ENCODE peak calls at places on chromosome X, in five cellular contexts. One of them, this sample, is unnamed.

GRCh38 chrX:130094712-130095111 is 15.6 kb downstream of the ELF4 start:
- DNase-seq in AG10803: no peak
- DNase-seq in nephron progenitor cell: no peak
- DNase-seq in OCI-LY7: no peak
- DNase-seq in progenitor cell of endocrine pancreas: no peak
- DNase-seq in this sample: no peak

GRCh38 chrX:43552166-43552565 is 103.9 kb upstream of the MAOA start:
- DNase-seq in progenitor cell of endocrine pancreas: no peak
- DNase-seq in nephron progenitor cell: no peak
- DNase-seq in OCI-LY7: no peak
- DNase-seq in AG10803: no peak
- DNase-seq in this sample: no peak

GRCh38 chrX:13418126-13419091 is 98.6 kb upstream of the ATXN3L start:
- DNase-seq in AG10803: peak; percentile 57
- DNase-seq in OCI-LY7: no peak
- DNase-seq in nephron progenitor cell: no peak
- DNase-seq in progenitor cell of endocrine pancreas: no peak
- DNase-seq in this sample: no peak

GRCh38 chrX:41335590-41336331 is 1.8 kb downstream of the DDX3X start:
- DNase-seq in OCI-LY7: no peak
- DNase-seq in progenitor cell of endocrine pancreas: no peak
- DNase-seq in AG10803: peak; percentile 80
- DNase-seq in nephron progenitor cell: no peak
- DNase-seq in this sample: no peak

GRCh38 chrX:57286507-57287251 is at the start of gene FAAH2:
- DNase-seq in OCI-LY7: peak; percentile 81
- DNase-seq in progenitor cell of endocrine pancreas: peak; percentile 31
- DNase-seq in AG10803: no peak
- DNase-seq in nephron progenitor cell: peak; percentile 12
- DNase-seq in this sample: no peak

GRCh38 chrX:135477576-135477975 is 42.9 kb upstream of the INTS6L start:
- DNase-seq in OCI-LY7: peak; percentile 24
- DNase-seq in AG10803: peak; percentile 46
- DNase-seq in progenitor cell of endocrine pancreas: peak; percentile 23
- DNase-seq in nephron progenitor cell: peak; percentile 35
- DNase-seq in this sample: no peak

GRCh38 chrX:139834879-139835278 is 98.0 kb downstream of the ATP11C start:
- DNase-seq in progenitor cell of endocrine pancreas: no peak
- DNase-seq in OCI-LY7: no peak
- DNase-seq in nephron progenitor cell: no peak
- DNase-seq in AG10803: no peak
- DNase-seq in this sample: no peak

GRCh38 chrX:119990995-119991787 is 47.6 kb upstream of the NKAP start:
- DNase-seq in OCI-LY7: no peak
- DNase-seq in AG10803: no peak
- DNase-seq in nephron progenitor cell: no peak
- DNase-seq in progenitor cell of endocrine pancreas: no peak
- DNase-seq in this sample: no peak

GRCh38 chrX:53263597-53264094 is 17.7 kb downstream of the IQSEC2 start:
- DNase-seq in AG10803: peak; percentile 63
- DNase-seq in nephron progenitor cell: no peak
- DNase-seq in progenitor cell of endocrine pancreas: no peak
- DNase-seq in OCI-LY7: no peak
- DNase-seq in this sample: no peak

GRCh38 chrX:104324871-104325585 is 70.3 kb upstream of the ESX1 start:
- DNase-seq in nephron progenitor cell: no peak
- DNase-seq in OCI-LY7: no peak
- DNase-seq in progenitor cell of endocrine pancreas: no peak
- DNase-seq in AG10803: no peak
- DNase-seq in this sample: no peak

GRCh38 chrX:131955099-131955777 is 67.9 kb upstream of the STK26 start:
- DNase-seq in OCI-LY7: no peak
- DNase-seq in nephron progenitor cell: no peak
- DNase-seq in AG10803: no peak
- DNase-seq in progenitor cell of endocrine pancreas: no peak
- DNase-seq in this sample: no peak

GRCh38 chrX:34893741-34894140 is 48.9 kb upstream of the FAM47B start:
- DNase-seq in progenitor cell of endocrine pancreas: no peak
- DNase-seq in AG10803: no peak
- DNase-seq in OCI-LY7: peak; percentile 0
- DNase-seq in nephron progenitor cell: no peak
- DNase-seq in this sample: no peak
- TF ChIP-seq CTCF in progenitor cell of endocrine pancreas: peak; percentile 50
- TF ChIP-seq CTCF in AG10803: peak; percentile 42
- TF ChIP-seq CTCF in OCI-LY7: peak; percentile 54
- TF ChIP-seq CTCF in nephron progenitor cell: no peak
- TF ChIP-seq CTCF in this sample: peak; percentile 59

DNA sequence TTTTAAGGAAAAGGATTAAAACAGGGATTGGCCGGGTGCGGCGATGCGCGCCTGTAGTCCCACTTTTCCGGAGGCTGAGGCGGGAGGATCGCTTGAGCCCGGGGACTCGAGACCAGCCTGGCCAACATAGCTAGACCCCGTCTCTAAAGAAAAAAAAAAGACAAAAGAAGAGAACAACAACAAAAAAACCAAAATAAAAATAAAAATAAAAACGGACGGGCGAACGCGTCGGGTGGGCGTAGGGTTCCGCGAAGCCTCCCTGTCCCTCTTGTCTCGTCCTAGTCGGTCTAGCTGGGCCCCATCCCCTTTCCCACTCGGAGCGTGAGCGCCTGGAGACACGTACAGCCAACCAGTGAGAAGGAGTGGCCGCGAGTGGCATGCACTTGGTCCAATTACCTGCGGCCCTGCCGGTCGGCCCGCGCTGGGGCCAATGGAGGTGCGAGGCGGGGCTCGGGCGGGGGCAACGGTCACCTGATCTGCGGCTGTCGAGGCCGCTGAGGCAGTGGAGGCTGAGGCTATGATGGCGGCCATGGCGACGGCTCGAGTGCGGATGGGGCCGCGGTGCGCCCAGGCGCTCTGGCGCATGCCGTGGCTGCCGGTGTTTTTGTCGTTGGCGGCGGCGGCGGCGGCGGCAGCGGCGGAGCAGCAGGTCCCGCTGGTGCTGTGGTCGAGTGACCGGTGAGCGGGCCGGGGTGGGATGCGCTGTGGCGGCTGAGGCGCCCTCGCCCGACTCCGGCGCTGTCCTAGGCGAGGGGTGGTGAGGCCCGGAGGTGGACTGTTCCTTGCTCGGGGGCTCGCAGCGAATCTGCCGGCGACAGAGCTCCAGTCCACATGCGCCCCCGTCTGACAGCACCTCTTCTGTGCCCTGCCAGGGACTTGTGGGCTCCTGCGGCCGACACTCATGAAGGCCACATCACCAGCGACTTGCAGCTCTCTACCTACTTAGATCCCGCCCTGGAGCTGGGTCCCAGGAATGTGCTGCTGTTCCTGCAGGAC is at the start of gene ATP6AP1:
- DNase-seq in nephron progenitor cell: peak; percentile 83
- DNase-seq in AG10803: peak; percentile 95
- DNase-seq in OCI-LY7: peak; percentile 92
- DNase-seq in progenitor cell of endocrine pancreas: peak; percentile 80
- DNase-seq in this sample: peak; percentile 92
- TF ChIP-seq CTCF in nephron progenitor cell: no peak
- TF ChIP-seq CTCF in AG10803: no peak
- TF ChIP-seq CTCF in OCI-LY7: peak; percentile 33
- TF ChIP-seq CTCF in progenitor cell of endocrine pancreas: no peak
- TF ChIP-seq CTCF in this sample: no peak

DNA sequence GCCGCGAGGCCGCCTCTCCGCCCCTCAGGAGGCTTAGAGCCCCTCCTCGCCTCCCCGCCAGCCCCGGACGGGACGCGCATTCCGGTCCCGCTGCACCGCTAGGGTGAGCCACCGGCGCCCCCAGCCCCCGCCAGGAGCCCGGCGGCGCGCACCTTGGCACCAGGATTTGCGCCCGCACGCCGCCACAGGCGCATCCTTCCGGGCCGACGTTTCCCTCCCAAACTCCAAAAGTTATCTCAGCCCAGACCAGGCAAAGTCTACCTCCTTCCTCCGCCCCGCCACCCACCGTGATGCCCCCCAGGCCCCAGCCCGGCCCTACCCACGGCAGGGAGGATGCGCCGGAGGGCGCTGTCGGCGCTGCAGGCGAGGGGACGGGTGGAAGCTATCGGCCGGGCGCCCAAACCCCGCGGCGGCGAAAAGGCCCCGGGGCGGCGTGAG is 538 bp downstream of the SCML2 start:
- DNase-seq in AG10803: peak; percentile 0
- DNase-seq in nephron progenitor cell: peak; percentile 51
- DNase-seq in OCI-LY7: peak; percentile 63
- DNase-seq in progenitor cell of endocrine pancreas: peak; percentile 37
- DNase-seq in this sample: peak; percentile 70
- TF ChIP-seq CTCF in AG10803: no peak
- TF ChIP-seq CTCF in nephron progenitor cell: no peak
- TF ChIP-seq CTCF in OCI-LY7: peak; percentile 56
- TF ChIP-seq CTCF in progenitor cell of endocrine pancreas: peak; percentile 36
- TF ChIP-seq CTCF in this sample: peak; percentile 30

GRCh38 chrX:9369802-9370291 is 95.0 kb upstream of the TBL1X start:
- DNase-seq in AG10803: no peak
- DNase-seq in progenitor cell of endocrine pancreas: no peak
- DNase-seq in nephron progenitor cell: no peak
- DNase-seq in OCI-LY7: no peak
- DNase-seq in this sample: no peak
- TF ChIP-seq CTCF in AG10803: no peak
- TF ChIP-seq CTCF in progenitor cell of endocrine pancreas: no peak
- TF ChIP-seq CTCF in nephron progenitor cell: no peak
- TF ChIP-seq CTCF in OCI-LY7: no peak
- TF ChIP-seq CTCF in this sample: no peak

DNA sequence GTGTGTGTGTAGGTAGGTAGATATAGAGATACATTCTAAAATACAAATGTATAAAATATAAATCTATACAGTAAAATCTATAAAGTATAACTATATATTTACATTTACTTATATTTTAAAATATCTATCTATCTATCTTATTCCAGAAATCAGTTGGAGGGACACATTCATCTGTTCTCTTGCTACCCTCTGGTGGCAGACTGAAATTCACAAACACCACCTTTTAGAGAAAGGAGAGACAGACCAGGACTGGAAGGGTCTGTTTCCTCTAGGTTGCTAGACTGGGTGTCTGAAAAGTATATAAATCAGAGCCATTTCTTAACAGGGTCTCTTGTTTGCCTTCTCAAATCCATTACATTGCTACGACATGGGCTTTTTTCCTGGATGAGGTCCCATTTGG is 343.0 kb downstream of the OPHN1 start:
- DNase-seq in AG10803: peak; percentile 8
- DNase-seq in OCI-LY7: no peak
- DNase-seq in nephron progenitor cell: no peak
- DNase-seq in progenitor cell of endocrine pancreas: no peak
- DNase-seq in this sample: no peak
- TF ChIP-seq CTCF in AG10803: peak; percentile 46
- TF ChIP-seq CTCF in OCI-LY7: no peak
- TF ChIP-seq CTCF in nephron progenitor cell: no peak
- TF ChIP-seq CTCF in progenitor cell of endocrine pancreas: no peak
- TF ChIP-seq CTCF in this sample: no peak

GRCh38 chrX:144219035-144219434 is 335.2 kb downstream of the UBE2NL start:
- DNase-seq in progenitor cell of endocrine pancreas: no peak
- DNase-seq in OCI-LY7: peak; percentile 4
- DNase-seq in AG10803: peak; percentile 0
- DNase-seq in nephron progenitor cell: peak; percentile 3
- DNase-seq in this sample: no peak
- TF ChIP-seq CTCF in progenitor cell of endocrine pancreas: peak; percentile 18
- TF ChIP-seq CTCF in OCI-LY7: peak; percentile 21
- TF ChIP-seq CTCF in AG10803: no peak
- TF ChIP-seq CTCF in nephron progenitor cell: no peak
- TF ChIP-seq CTCF in this sample: no peak

GRCh38 chrX:111447298-111447697 is 35.3 kb upstream of the DCX start:
- DNase-seq in AG10803: no peak
- DNase-seq in OCI-LY7: peak; percentile 21
- DNase-seq in progenitor cell of endocrine pancreas: peak; percentile 9
- DNase-seq in nephron progenitor cell: peak; percentile 58
- DNase-seq in this sample: no peak
- TF ChIP-seq CTCF in AG10803: no peak
- TF ChIP-seq CTCF in OCI-LY7: peak; percentile 66
- TF ChIP-seq CTCF in progenitor cell of endocrine pancreas: peak; percentile 59
- TF ChIP-seq CTCF in nephron progenitor cell: peak; percentile 39
- TF ChIP-seq CTCF in this sample: peak; percentile 74

GRCh38 chrX:45667666-45668065 is 467.0 kb upstream of the DIPK2B start:
- DNase-seq in progenitor cell of endocrine pancreas: no peak
- DNase-seq in OCI-LY7: no peak
- DNase-seq in nephron progenitor cell: no peak
- DNase-seq in AG10803: peak; percentile 6
- DNase-seq in this sample: no peak
- TF ChIP-seq CTCF in progenitor cell of endocrine pancreas: no peak
- TF ChIP-seq CTCF in OCI-LY7: no peak
- TF ChIP-seq CTCF in nephron progenitor cell: no peak
- TF ChIP-seq CTCF in AG10803: no peak
- TF ChIP-seq CTCF in this sample: no peak

GRCh38 chrX:49155900-49156837 is 6.4 kb upstream of the MAGIX start:
- DNase-seq in progenitor cell of endocrine pancreas: peak; percentile 60
- DNase-seq in AG10803: peak; percentile 86
- DNase-seq in OCI-LY7: peak; percentile 86
- DNase-seq in nephron progenitor cell: peak; percentile 80
- DNase-seq in this sample: peak; percentile 82
- TF ChIP-seq CTCF in progenitor cell of endocrine pancreas: peak; percentile 68
- TF ChIP-seq CTCF in AG10803: peak; percentile 40
- TF ChIP-seq CTCF in OCI-LY7: peak; percentile 70
- TF ChIP-seq CTCF in nephron progenitor cell: peak; percentile 48
- TF ChIP-seq CTCF in this sample: peak; percentile 77